ENCODE peak calls at places on chromosomes 11 and 22, in four cellular contexts. L, G, W and R are unnamed samples.

GRCh38 chr22:21947040-21948014 is 5.3 kb downstream of the PPM1F start:
- DNase-seq in G (no peak), W (peak; percentile 58), L (no peak), R (no peak)

GRCh38 chr11:9760180-9760550 is 96.3 kb downstream of the SWAP70 start:
- DNase-seq in W (peak; percentile 67), L (no peak), G (no peak), R (no peak)

GRCh38 chr11:133383689-133384088 is 148.6 kb downstream of the OPCML start:
- DNase-seq in G (no peak), L (no peak), W (no peak), R (no peak)

GRCh38 chr22:31556627-31557203 is 60.4 kb downstream of the SFI1 start:
- DNase-seq in W (no peak), G (peak; percentile 2), L (no peak), R (no peak)

GRCh38 chr11:64849600-64850356 is 5.3 kb upstream of the CDC42BPG start:
- DNase-seq in G (no peak), W (no peak), L (no peak), R (no peak)

GRCh38 chr11:18731949-18732821 is 6.2 kb upstream of the IGSF22 start:
- DNase-seq in L (peak; percentile 40), W (peak; percentile 82), G (no peak), R (no peak)

GRCh38 chr11:35030716-35031213 is 108.2 kb upstream of the CD44 start:
- DNase-seq in L (no peak), W (no peak), G (no peak), R (peak; percentile 56)

GRCh38 chr11:63958013-63958412 is 16.4 kb upstream of the COX8A start:
- DNase-seq in L (no peak), W (no peak), G (no peak), R (no peak)

GRCh38 chr11:130314184-130314748 is 451 bp downstream of the ZBTB44 start:
- DNase-seq in L (peak; percentile 64), W (peak; percentile 64), G (no peak), R (no peak)

GRCh38 chr11:119347242-119347641 is 737 bp upstream of the MFRP start:
- DNase-seq in L (no peak), G (no peak), W (no peak), R (no peak)

GRCh38 chr22:23849009-23850006 is 8.4 kb upstream of the SLC2A11 start:
- DNase-seq in W (peak; percentile 93), L (peak; percentile 78), G (peak; percentile 26), R (peak; percentile 1)

GRCh38 chr11:24635588-24636290 is 138.9 kb downstream of the LUZP2 start:
- DNase-seq in G (no peak), W (no peak), L (no peak), R (no peak)

GRCh38 chr11:73426184-73426845 is 50.1 kb downstream of the RELT start:
- DNase-seq in G (no peak), W (no peak), L (no peak), R (no peak)

GRCh38 chr22:49953027-49953679 is 7.4 kb upstream of the PIM3 start:
- DNase-seq in W (no peak), G (no peak), L (no peak), R (no peak)

GRCh38 chr22:27919943-27920755 is 1.1 kb upstream of the PITPNB start:
- DNase-seq in W (no peak), L (no peak), G (peak; percentile 22), R (no peak)

GRCh38 chr22:41845380-41846267 is 12.7 kb downstream of the SREBF2 start:
- DNase-seq in L (no peak), W (no peak), G (peak; percentile 27), R (no peak)

GRCh38 chr22:49730656-49731055 is 97.0 kb downstream of the BRD1 start:
- DNase-seq in W (no peak), L (no peak), G (no peak), R (no peak)

GRCh38 chr11:5363712-5364111 is 12.4 kb downstream of the OR51B6 start:
- DNase-seq in L (no peak), W (no peak), G (no peak), R (no peak)

GRCh38 chr11:132217856-132218255 is 847.4 kb downstream of the NTM start:
- DNase-seq in W (no peak), L (no peak), G (no peak), R (no peak)

GRCh38 chr11:128905345-128906184 is 14.4 kb downstream of the KCNJ5 start:
- DNase-seq in G (no peak), L (peak; percentile 25), W (peak; percentile 54), R (no peak)

GRCh38 chr11:45857834-45858492 is 10.7 kb downstream of the CRY2 start:
- DNase-seq in W (peak; percentile 36), L (no peak), G (no peak), R (no peak)

GRCh38 chr11:124536520-124536919 is 6.9 kb downstream of the OR8B12 start:
- DNase-seq in W (peak; percentile 53), G (peak; percentile 74), L (no peak), R (no peak)

GRCh38 chr11:43550714-43551113 is 129.8 kb upstream of the HSD17B12 start:
- DNase-seq in W (peak; percentile 59), G (no peak), L (no peak), R (no peak)